ENCODE peak calls at places on chromosomes 13 and 19, in seven cellular contexts. One of them, this sample, is unnamed.
A peak's percentile ranks its signal among the peaks of the same experiment; 100 is the strongest.

GRCh38 chr13:94708031-94708571 is 4.2 kb downstream of the SOX21 start:
- DNase-seq in left ventricle myocardium inferior: no peak
- DNase-seq in foreskin keratinocyte: no peak
- DNase-seq in right cardiac atrium: no peak
- DNase-seq in GM23338: peak; percentile 87
- DNase-seq in colonic mucosa: no peak
- DNase-seq in CD4-positive, alpha-beta T cell: no peak
- DNase-seq in this sample: no peak

GRCh38 chr19:2567580-2567979 is 91.7 kb downstream of the GADD45B start:
- DNase-seq in foreskin keratinocyte: no peak
- DNase-seq in right cardiac atrium: peak; percentile 88
- DNase-seq in GM23338: no peak
- DNase-seq in left ventricle myocardium inferior: peak; percentile 77
- DNase-seq in CD4-positive, alpha-beta T cell: no peak
- DNase-seq in colonic mucosa: peak; percentile 79
- DNase-seq in this sample: no peak

GRCh38 chr13:24036115-24036514 is 124.4 kb upstream of the SPATA13 start:
- DNase-seq in GM23338: no peak
- DNase-seq in left ventricle myocardium inferior: no peak
- DNase-seq in CD4-positive, alpha-beta T cell: no peak
- DNase-seq in right cardiac atrium: no peak
- DNase-seq in colonic mucosa: no peak
- DNase-seq in foreskin keratinocyte: no peak
- DNase-seq in this sample: no peak

GRCh38 chr19:11252665-11253355 is 9.5 kb downstream of the DOCK6 start:
- DNase-seq in GM23338: peak; percentile 17
- DNase-seq in left ventricle myocardium inferior: no peak
- DNase-seq in colonic mucosa: no peak
- DNase-seq in right cardiac atrium: peak; percentile 64
- DNase-seq in CD4-positive, alpha-beta T cell: no peak
- DNase-seq in foreskin keratinocyte: no peak
- DNase-seq in this sample: no peak

GRCh38 chr13:110126391-110126961 is 180.5 kb downstream of the COL4A1 start:
- DNase-seq in left ventricle myocardium inferior: peak; percentile 76
- DNase-seq in foreskin keratinocyte: peak; percentile 95
- DNase-seq in GM23338: peak; percentile 54
- DNase-seq in right cardiac atrium: peak; percentile 85
- DNase-seq in colonic mucosa: no peak
- DNase-seq in CD4-positive, alpha-beta T cell: no peak
- DNase-seq in this sample: peak; percentile 94

GRCh38 chr19:29845576-29846176 is 33.9 kb downstream of the CCNE1 start:
- DNase-seq in left ventricle myocardium inferior: no peak
- DNase-seq in right cardiac atrium: peak; percentile 49
- DNase-seq in foreskin keratinocyte: peak; percentile 47
- DNase-seq in CD4-positive, alpha-beta T cell: no peak
- DNase-seq in colonic mucosa: peak; percentile 67
- DNase-seq in GM23338: peak; percentile 50
- DNase-seq in this sample: peak; percentile 44

GRCh38 chr13:99968521-99969367 is 2.8 kb downstream of the ZIC5 start:
- DNase-seq in foreskin keratinocyte: no peak
- DNase-seq in right cardiac atrium: no peak
- DNase-seq in colonic mucosa: peak; percentile 58
- DNase-seq in left ventricle myocardium inferior: no peak
- DNase-seq in CD4-positive, alpha-beta T cell: no peak
- DNase-seq in GM23338: peak; percentile 68
- DNase-seq in this sample: no peak

GRCh38 chr13:106710267-106710666 is 142.3 kb upstream of the ARGLU1 start:
- DNase-seq in GM23338: no peak
- DNase-seq in colonic mucosa: no peak
- DNase-seq in foreskin keratinocyte: no peak
- DNase-seq in left ventricle myocardium inferior: no peak
- DNase-seq in right cardiac atrium: no peak
- DNase-seq in CD4-positive, alpha-beta T cell: no peak
- DNase-seq in this sample: no peak

GRCh38 chr19:45469835-45470146 is 2.0 kb downstream of the FOSB start:
- DNase-seq in left ventricle myocardium inferior: no peak
- DNase-seq in colonic mucosa: no peak
- DNase-seq in right cardiac atrium: no peak
- DNase-seq in GM23338: peak; percentile 95
- DNase-seq in CD4-positive, alpha-beta T cell: no peak
- DNase-seq in foreskin keratinocyte: no peak
- DNase-seq in this sample: no peak

GRCh38 chr19:54294539-54294938 is 13.6 kb upstream of the LILRB2 start:
- DNase-seq in right cardiac atrium: no peak
- DNase-seq in colonic mucosa: no peak
- DNase-seq in left ventricle myocardium inferior: no peak
- DNase-seq in foreskin keratinocyte: no peak
- DNase-seq in GM23338: no peak
- DNase-seq in CD4-positive, alpha-beta T cell: no peak
- DNase-seq in this sample: no peak

GRCh38 chr19:49347835-49348234 is 12.6 kb downstream of the CD37 start:
- DNase-seq in right cardiac atrium: no peak
- DNase-seq in left ventricle myocardium inferior: no peak
- DNase-seq in foreskin keratinocyte: peak; percentile 48
- DNase-seq in CD4-positive, alpha-beta T cell: no peak
- DNase-seq in colonic mucosa: no peak
- DNase-seq in GM23338: peak; percentile 85
- DNase-seq in this sample: peak; percentile 67

GRCh38 chr19:50478901-50479715 is 2.5 kb upstream of the GARIN5A start:
- DNase-seq in colonic mucosa: no peak
- DNase-seq in GM23338: peak; percentile 89
- DNase-seq in CD4-positive, alpha-beta T cell: no peak
- DNase-seq in foreskin keratinocyte: no peak
- DNase-seq in right cardiac atrium: peak; percentile 59
- DNase-seq in left ventricle myocardium inferior: no peak
- DNase-seq in this sample: peak; percentile 33

GRCh38 chr13:82076421-82076820 is 1735.5 kb upstream of the SPRY2 start:
- DNase-seq in CD4-positive, alpha-beta T cell: no peak
- DNase-seq in foreskin keratinocyte: no peak
- DNase-seq in left ventricle myocardium inferior: no peak
- DNase-seq in right cardiac atrium: no peak
- DNase-seq in GM23338: no peak
- DNase-seq in colonic mucosa: no peak
- DNase-seq in this sample: no peak

GRCh38 chr19:41871573-41872383 is 5.3 kb upstream of the CD79A start:
- DNase-seq in GM23338: peak; percentile 35
- DNase-seq in left ventricle myocardium inferior: peak; percentile 23
- DNase-seq in colonic mucosa: no peak
- DNase-seq in right cardiac atrium: peak; percentile 60
- DNase-seq in CD4-positive, alpha-beta T cell: no peak
- DNase-seq in foreskin keratinocyte: no peak
- DNase-seq in this sample: no peak

GRCh38 chr19:31140717-31141116 is 208.5 kb downstream of the TSHZ3 start:
- DNase-seq in left ventricle myocardium inferior: no peak
- DNase-seq in CD4-positive, alpha-beta T cell: no peak
- DNase-seq in GM23338: no peak
- DNase-seq in foreskin keratinocyte: peak; percentile 62
- DNase-seq in right cardiac atrium: no peak
- DNase-seq in colonic mucosa: no peak
- DNase-seq in this sample: no peak

GRCh38 chr19:13621413-13621812 is 115.1 kb upstream of the CACNA1A start:
- DNase-seq in left ventricle myocardium inferior: no peak
- DNase-seq in CD4-positive, alpha-beta T cell: peak; percentile 2
- DNase-seq in colonic mucosa: no peak
- DNase-seq in GM23338: peak; percentile 67
- DNase-seq in right cardiac atrium: no peak
- DNase-seq in foreskin keratinocyte: peak; percentile 92
- DNase-seq in this sample: peak; percentile 98

GRCh38 chr13:36819811-36820140 is 754 bp downstream of the RFXAP start:
- DNase-seq in left ventricle myocardium inferior: no peak
- DNase-seq in right cardiac atrium: no peak
- DNase-seq in GM23338: peak; percentile 65
- DNase-seq in CD4-positive, alpha-beta T cell: no peak
- DNase-seq in colonic mucosa: no peak
- DNase-seq in foreskin keratinocyte: no peak
- DNase-seq in this sample: peak; percentile 20

GRCh38 chr19:58095328-58095727 is 2.7 kb downstream of the ZSCAN18 start:
- DNase-seq in foreskin keratinocyte: no peak
- DNase-seq in GM23338: no peak
- DNase-seq in CD4-positive, alpha-beta T cell: no peak
- DNase-seq in colonic mucosa: no peak
- DNase-seq in left ventricle myocardium inferior: no peak
- DNase-seq in right cardiac atrium: no peak
- DNase-seq in this sample: no peak

GRCh38 chr19:40390084-40390742 is at the start of gene HIPK4:
- DNase-seq in left ventricle myocardium inferior: no peak
- DNase-seq in colonic mucosa: no peak
- DNase-seq in CD4-positive, alpha-beta T cell: no peak
- DNase-seq in GM23338: peak; percentile 41
- DNase-seq in foreskin keratinocyte: no peak
- DNase-seq in right cardiac atrium: peak; percentile 19
- DNase-seq in this sample: no peak

GRCh38 chr19:14786421-14786851 is 8.1 kb upstream of the ADGRE2 start:
- DNase-seq in colonic mucosa: no peak
- DNase-seq in CD4-positive, alpha-beta T cell: no peak
- DNase-seq in GM23338: peak; percentile 79
- DNase-seq in foreskin keratinocyte: peak; percentile 1
- DNase-seq in right cardiac atrium: no peak
- DNase-seq in left ventricle myocardium inferior: no peak
- DNase-seq in this sample: no peak

GRCh38 chr19:18046066-18046718 is 38.2 kb downstream of the ARRDC2 start:
- DNase-seq in CD4-positive, alpha-beta T cell: no peak
- DNase-seq in foreskin keratinocyte: peak; percentile 63
- DNase-seq in GM23338: no peak
- DNase-seq in right cardiac atrium: no peak
- DNase-seq in colonic mucosa: no peak
- DNase-seq in left ventricle myocardium inferior: no peak
- DNase-seq in this sample: peak; percentile 83

GRCh38 chr13:21458457-21458815 is 667 bp downstream of the ZDHHC20 start:
- DNase-seq in foreskin keratinocyte: peak; percentile 55
- DNase-seq in left ventricle myocardium inferior: peak; percentile 46
- DNase-seq in GM23338: peak; percentile 78
- DNase-seq in colonic mucosa: peak; percentile 76
- DNase-seq in right cardiac atrium: peak; percentile 73
- DNase-seq in CD4-positive, alpha-beta T cell: peak; percentile 40
- DNase-seq in this sample: peak; percentile 56

GRCh38 chr13:99969934-99970760 is 1.4 kb downstream of the ZIC5 start:
- DNase-seq in CD4-positive, alpha-beta T cell: no peak
- DNase-seq in right cardiac atrium: no peak
- DNase-seq in foreskin keratinocyte: no peak
- DNase-seq in colonic mucosa: peak; percentile 21
- DNase-seq in GM23338: peak; percentile 84
- DNase-seq in left ventricle myocardium inferior: no peak
- DNase-seq in this sample: peak; percentile 27

GRCh38 chr19:32308436-32309077 is 36.9 kb upstream of the ZNF507 start:
- DNase-seq in CD4-positive, alpha-beta T cell: no peak
- DNase-seq in colonic mucosa: no peak
- DNase-seq in GM23338: no peak
- DNase-seq in right cardiac atrium: no peak
- DNase-seq in left ventricle myocardium inferior: no peak
- DNase-seq in foreskin keratinocyte: no peak
- DNase-seq in this sample: no peak

GRCh38 chr19:42204684-42205083 is 12.8 kb downstream of the DEDD2 start:
- DNase-seq in colonic mucosa: no peak
- DNase-seq in left ventricle myocardium inferior: no peak
- DNase-seq in right cardiac atrium: no peak
- DNase-seq in foreskin keratinocyte: no peak
- DNase-seq in GM23338: peak; percentile 37
- DNase-seq in CD4-positive, alpha-beta T cell: no peak
- DNase-seq in this sample: no peak

GRCh38 chr13:73162912-73163911 is 104.4 kb downstream of the KLF5 start:
- DNase-seq in GM23338: no peak
- DNase-seq in CD4-positive, alpha-beta T cell: no peak
- DNase-seq in right cardiac atrium: no peak
- DNase-seq in colonic mucosa: no peak
- DNase-seq in left ventricle myocardium inferior: no peak
- DNase-seq in foreskin keratinocyte: peak; percentile 51
- DNase-seq in this sample: peak; percentile 62

GRCh38 chr19:40750035-40750284 is 317 bp downstream of the ACTMAP start:
- DNase-seq in right cardiac atrium: no peak
- DNase-seq in foreskin keratinocyte: peak; percentile 25
- DNase-seq in left ventricle myocardium inferior: no peak
- DNase-seq in colonic mucosa: no peak
- DNase-seq in CD4-positive, alpha-beta T cell: no peak
- DNase-seq in GM23338: no peak
- DNase-seq in this sample: peak; percentile 39

GRCh38 chr13:75790198-75790970 is 154.3 kb downstream of the LMO7 start:
- DNase-seq in CD4-positive, alpha-beta T cell: no peak
- DNase-seq in GM23338: no peak
- DNase-seq in left ventricle myocardium inferior: no peak
- DNase-seq in foreskin keratinocyte: no peak
- DNase-seq in right cardiac atrium: no peak
- DNase-seq in colonic mucosa: no peak
- DNase-seq in this sample: no peak
- H3K27ac ChIP-seq in CD4-positive, alpha-beta T cell: no peak overlapping the region
- H3K27ac ChIP-seq in GM23338: no peak overlapping the region
- H3K27ac ChIP-seq in left ventricle myocardium inferior: peak overlapping the region; percentile 88
- H3K27ac ChIP-seq in foreskin keratinocyte: no peak overlapping the region
- H3K27ac ChIP-seq in right cardiac atrium: peak overlapping the region; percentile 30
- H3K27ac ChIP-seq in colonic mucosa: no peak overlapping the region
- H3K27ac ChIP-seq in this sample: no peak overlapping the region

GRCh38 chr13:108915634-108916497 is 286.5 kb downstream of the MYO16 start:
- DNase-seq in CD4-positive, alpha-beta T cell: peak; percentile 41
- DNase-seq in left ventricle myocardium inferior: peak; percentile 58
- DNase-seq in colonic mucosa: peak; percentile 91
- DNase-seq in foreskin keratinocyte: peak; percentile 83
- DNase-seq in right cardiac atrium: peak; percentile 87
- DNase-seq in GM23338: peak; percentile 62
- DNase-seq in this sample: peak; percentile 94
- H3K27ac ChIP-seq in CD4-positive, alpha-beta T cell: no peak overlapping the region
- H3K27ac ChIP-seq in left ventricle myocardium inferior: peak overlapping the region; percentile 34
- H3K27ac ChIP-seq in colonic mucosa: no peak overlapping the region
- H3K27ac ChIP-seq in foreskin keratinocyte: peak overlapping the region; percentile 59
- H3K27ac ChIP-seq in right cardiac atrium: no peak overlapping the region
- H3K27ac ChIP-seq in GM23338: no peak overlapping the region
- H3K27ac ChIP-seq in this sample: peak overlapping the region; percentile 50

GRCh38 chr19:38719761-38720558 is 24.3 kb downstream of the CAPN12 start:
- DNase-seq in GM23338: no peak
- DNase-seq in left ventricle myocardium inferior: no peak
- DNase-seq in foreskin keratinocyte: no peak
- DNase-seq in right cardiac atrium: peak; percentile 74
- DNase-seq in CD4-positive, alpha-beta T cell: no peak
- DNase-seq in colonic mucosa: no peak
- DNase-seq in this sample: no peak
- H3K27ac ChIP-seq in GM23338: peak overlapping the region; percentile 39
- H3K27ac ChIP-seq in left ventricle myocardium inferior: peak overlapping the region; percentile 91
- H3K27ac ChIP-seq in foreskin keratinocyte: no peak overlapping the region
- H3K27ac ChIP-seq in right cardiac atrium: peak overlapping the region; percentile 79
- H3K27ac ChIP-seq in CD4-positive, alpha-beta T cell: no peak overlapping the region
- H3K27ac ChIP-seq in colonic mucosa: no peak overlapping the region
- H3K27ac ChIP-seq in this sample: peak overlapping the region; percentile 86

GRCh38 chr13:44662515-44662914 is 86.4 kb upstream of the TSC22D1 start:
- DNase-seq in CD4-positive, alpha-beta T cell: no peak
- DNase-seq in colonic mucosa: no peak
- DNase-seq in GM23338: no peak
- DNase-seq in foreskin keratinocyte: no peak
- DNase-seq in left ventricle myocardium inferior: no peak
- DNase-seq in right cardiac atrium: no peak
- DNase-seq in this sample: no peak

GRCh38 chr13:44661936-44662335 is 85.8 kb upstream of the TSC22D1 start:
- DNase-seq in left ventricle myocardium inferior: no peak
- DNase-seq in foreskin keratinocyte: no peak
- DNase-seq in right cardiac atrium: no peak
- DNase-seq in CD4-positive, alpha-beta T cell: no peak
- DNase-seq in GM23338: no peak
- DNase-seq in colonic mucosa: no peak
- DNase-seq in this sample: no peak

GRCh38 chr13:44664308-44664707 is 88.2 kb upstream of the TSC22D1 start:
- DNase-seq in right cardiac atrium: no peak
- DNase-seq in colonic mucosa: no peak
- DNase-seq in CD4-positive, alpha-beta T cell: no peak
- DNase-seq in foreskin keratinocyte: no peak
- DNase-seq in GM23338: peak; percentile 28
- DNase-seq in left ventricle myocardium inferior: no peak
- DNase-seq in this sample: no peak

GRCh38 chr13:44660050-44660449 is 83.9 kb upstream of the TSC22D1 start:
- DNase-seq in colonic mucosa: no peak
- DNase-seq in right cardiac atrium: no peak
- DNase-seq in left ventricle myocardium inferior: no peak
- DNase-seq in GM23338: no peak
- DNase-seq in CD4-positive, alpha-beta T cell: no peak
- DNase-seq in foreskin keratinocyte: peak; percentile 5
- DNase-seq in this sample: peak; percentile 14
- H3K27ac ChIP-seq in colonic mucosa: no peak overlapping the region
- H3K27ac ChIP-seq in right cardiac atrium: no peak overlapping the region
- H3K27ac ChIP-seq in left ventricle myocardium inferior: no peak overlapping the region
- H3K27ac ChIP-seq in GM23338: no peak overlapping the region
- H3K27ac ChIP-seq in CD4-positive, alpha-beta T cell: no peak overlapping the region
- H3K27ac ChIP-seq in foreskin keratinocyte: no peak overlapping the region
- H3K27ac ChIP-seq in this sample: no peak overlapping the region

This sample was measured in mammary epithelial cell.